ENCODE peak calls at places on chromosome 18, in four cellular contexts. K is breast epithelium, M is HCT116, D is HepG2. G is an unnamed sample.

GRCh38 chr18:62788111-62788510 is 72.8 kb downstream of the PHLPP1 start:
- DNase-seq in K (no peak), M (no peak), D (no peak), G (no peak)

GRCh38 chr18:49921278-49922037 is 108.1 kb upstream of the ACAA2 start:
- DNase-seq in K (no peak), M (no peak), D (no peak), G (no peak)

GRCh38 chr18:65547046-65547445 is 203.8 kb upstream of the CDH7 start:
- DNase-seq in K (no peak), M (no peak), D (no peak), G (no peak)

GRCh38 chr18:6521804-6522418 is 107.2 kb upstream of the L3MBTL4 start:
- DNase-seq in K (peak), M (no peak), D (peak), G (peak)

GRCh38 chr18:49613741-49614151 is 51.9 kb downstream of the LIPG start:
- DNase-seq in K (no peak), M (no peak), D (no peak), G (no peak)

GRCh38 chr18:55588876-55589595 is 1.0 kb upstream of the TCF4 start:
- DNase-seq in K (no peak), M (no peak), D (no peak), G (no peak)

GRCh38 chr18:310042-310441 is 42.2 kb upstream of the THOC1 start:
- DNase-seq in K (no peak), M (no peak), D (no peak), G (no peak)

GRCh38 chr18:55685638-55686037 is 97.6 kb upstream of the TCF4 start:
- DNase-seq in K (no peak), M (no peak), D (no peak), G (no peak)

GRCh38 chr18:46431522-46432171 is 225.4 kb downstream of the LOXHD1 start:
- DNase-seq in K (no peak), M (no peak), D (no peak), G (no peak)

GRCh38 chr18:39842042-39842791 is 2112.8 kb upstream of the PIK3C3 start:
- DNase-seq in K (no peak), M (no peak), D (no peak), G (no peak)

GRCh38 chr18:55552498-55553189 is 35.3 kb downstream of the TCF4 start:
- DNase-seq in K (no peak), M (no peak), D (no peak), G (no peak)

GRCh38 chr18:34223893-34224422 is 755 bp downstream of the NOL4 start:
- DNase-seq in K (no peak), M (no peak), D (no peak), G (no peak)

GRCh38 chr18:55838841-55839240 is 250.8 kb upstream of the TCF4 start:
- DNase-seq in K (no peak), M (no peak), D (no peak), G (no peak)

GRCh38 chr18:62102221-62102620 is 84.6 kb downstream of the PIGN start:
- DNase-seq in K (no peak), M (no peak), D (no peak), G (no peak)

GRCh38 chr18:68588169-68588568 is 126.7 kb downstream of the TMX3 start:
- DNase-seq in K (no peak), M (no peak), D (no peak), G (no peak)

DNA sequence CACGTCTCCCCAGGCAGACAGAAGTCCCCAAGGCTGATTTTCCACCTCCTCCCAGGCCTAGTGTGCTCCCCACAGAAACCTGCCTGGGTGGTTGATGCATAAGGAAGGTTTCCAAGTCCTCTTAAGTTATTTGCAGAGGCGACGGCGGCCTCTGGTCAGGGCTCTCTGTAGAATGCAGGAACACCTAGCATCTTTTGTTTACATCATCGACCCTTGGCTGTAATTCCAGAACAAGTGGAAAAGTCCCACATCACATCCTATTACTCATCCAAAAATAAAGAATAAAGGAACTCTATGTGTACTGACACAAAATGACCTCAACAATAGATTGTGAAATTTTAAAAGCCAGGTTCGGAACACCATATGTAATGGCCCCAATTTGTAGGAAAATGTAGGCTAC is 211.1 kb downstream of the ALPK2 start:
- DNase-seq in K (no peak), M (no peak), D (peak), G (no peak)
- TF ChIP-seq POLR2AphosphoS5 in K (no peak), M (no peak), D (no peak), G (no peak)

DNA sequence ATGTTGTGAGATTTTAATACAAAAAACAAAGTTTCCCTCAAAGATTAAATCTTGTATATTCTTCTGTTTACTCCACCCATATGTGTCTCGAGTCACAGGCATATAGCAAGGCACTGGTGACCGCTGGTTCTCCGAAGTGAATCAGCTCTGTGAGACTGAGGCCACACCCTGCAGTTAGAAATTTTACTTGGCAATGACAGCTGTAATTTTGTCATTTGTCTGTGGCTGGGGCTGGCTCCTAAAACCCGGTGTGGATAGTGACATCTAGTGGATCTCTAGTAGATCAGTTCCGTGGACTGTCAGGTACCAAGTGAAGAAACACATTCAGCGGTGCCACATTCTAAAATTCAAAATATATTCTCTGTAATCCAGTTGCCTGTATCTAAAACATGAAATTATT is 278.0 kb downstream of the NEDD4L start:
- DNase-seq in K (no peak), M (peak), D (peak), G (peak)
- TF ChIP-seq POLR2A in K (no peak), M (no peak), D (no peak), G (no peak)

GRCh38 chr18:23689031-23689615 is at the start of gene LAMA3:
- DNase-seq in K (peak), M (no peak), D (no peak), G (no peak)
- TF ChIP-seq POLR2AphosphoS5 in K (peak), M (no peak), D (no peak), G (no peak)

GRCh38 chr18:23107718-23108117 is 27.6 kb upstream of the CABLES1 start:
- DNase-seq in K (no peak), M (no peak), D (no peak), G (no peak)
- TF ChIP-seq POLR2A in K (no peak), M (no peak), D (no peak), G (no peak)

DNA sequence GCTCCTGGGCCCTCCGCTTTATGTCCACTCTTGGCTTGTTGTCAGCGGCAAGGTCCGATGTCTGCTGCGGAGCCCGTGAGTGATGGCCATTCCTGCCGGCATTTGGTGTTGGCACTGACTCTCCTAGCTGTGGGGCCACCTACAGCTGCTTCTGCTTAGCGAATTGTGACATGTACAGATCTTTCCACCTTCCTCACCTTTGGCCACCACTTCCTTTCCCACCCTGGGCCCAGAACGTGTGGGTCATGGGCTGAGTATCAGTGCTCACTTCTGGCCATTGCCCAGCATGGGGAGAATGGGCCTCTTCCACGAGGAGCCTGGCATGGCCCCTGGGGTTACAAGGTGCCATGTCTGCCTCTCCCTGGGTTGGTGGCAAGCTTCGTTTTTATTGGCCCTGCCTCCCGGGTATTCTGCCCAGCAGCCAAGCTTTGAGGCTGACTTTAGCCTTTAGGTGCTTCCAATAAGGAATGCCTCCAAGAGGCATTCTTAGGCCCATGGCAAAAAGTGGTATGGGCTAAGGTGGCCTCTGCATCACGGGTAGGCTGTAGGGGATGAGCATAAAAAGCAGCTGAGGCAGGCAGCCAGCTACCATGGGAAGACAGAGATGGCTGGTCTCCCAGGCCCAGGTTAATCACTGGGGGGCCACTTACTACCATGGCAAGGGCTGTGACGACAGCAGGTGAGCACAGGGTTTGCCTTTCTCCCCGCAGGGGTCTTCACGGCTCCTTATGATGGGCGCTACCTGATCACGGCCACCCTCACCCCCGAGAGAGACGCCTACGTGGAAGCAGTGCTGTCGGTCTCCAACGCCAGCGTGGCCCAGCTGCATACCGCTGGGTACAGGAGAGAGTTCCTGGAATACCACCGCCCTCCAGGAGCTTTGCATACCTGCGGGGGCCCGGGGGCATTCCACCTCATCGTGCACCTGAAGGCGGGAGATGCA is 65.8 kb downstream of the EMILIN2 start:
- DNase-seq in K (peak), M (no peak), D (no peak), G (no peak)
- TF ChIP-seq POLR2AphosphoS5 in K (no peak), M (no peak), D (no peak), G (no peak)

G was measured in GM12892.